ENCODE peak calls at places on chromosomes 12 and 14, in five cellular contexts. One of them, this sample, is unnamed.

GRCh38 chr14:34707722-34708121 is 6.7 kb downstream of the CFL2 start:
- DNase-seq in neuronal stem cell: no peak
- DNase-seq in H1: no peak
- DNase-seq in H9: no peak
- DNase-seq in mesenchymal stem cell: no peak
- DNase-seq in this sample: no peak

GRCh38 chr12:53719649-53720048 is 7.6 kb downstream of the CALCOCO1 start:
- DNase-seq in neuronal stem cell: no peak
- DNase-seq in mesenchymal stem cell: no peak
- DNase-seq in H1: no peak
- DNase-seq in H9: peak; percentile 72
- DNase-seq in this sample: peak; percentile 25

GRCh38 chr14:104213301-104214034 is 75.1 kb downstream of the KIF26A start:
- DNase-seq in mesenchymal stem cell: no peak
- DNase-seq in H9: no peak
- DNase-seq in H1: no peak
- DNase-seq in neuronal stem cell: no peak
- DNase-seq in this sample: no peak

GRCh38 chr12:47610847-47611246 is 95.0 kb downstream of the RPAP3 start:
- DNase-seq in H9: no peak
- DNase-seq in neuronal stem cell: no peak
- DNase-seq in mesenchymal stem cell: no peak
- DNase-seq in H1: no peak
- DNase-seq in this sample: no peak

GRCh38 chr12:43105426-43105981 is 446.5 kb downstream of the ADAMTS20 start:
- DNase-seq in H1: no peak
- DNase-seq in mesenchymal stem cell: no peak
- DNase-seq in neuronal stem cell: no peak
- DNase-seq in H9: no peak
- DNase-seq in this sample: no peak

GRCh38 chr12:6132496-6132895 is 8.0 kb upstream of the VWF start:
- DNase-seq in H9: no peak
- DNase-seq in H1: no peak
- DNase-seq in neuronal stem cell: no peak
- DNase-seq in mesenchymal stem cell: no peak
- DNase-seq in this sample: no peak

GRCh38 chr14:78227466-78228077 is 57.4 kb downstream of the NRXN3 start:
- DNase-seq in H9: no peak
- DNase-seq in neuronal stem cell: no peak
- DNase-seq in mesenchymal stem cell: no peak
- DNase-seq in H1: no peak
- DNase-seq in this sample: no peak

GRCh38 chr14:96284008-96284407 is 28.0 kb downstream of the BDKRB1 start:
- DNase-seq in neuronal stem cell: no peak
- DNase-seq in H9: no peak
- DNase-seq in H1: no peak
- DNase-seq in mesenchymal stem cell: no peak
- DNase-seq in this sample: no peak

GRCh38 chr14:80764496-80764895 is 177.0 kb downstream of the CEP128 start:
- DNase-seq in H1: no peak
- DNase-seq in neuronal stem cell: no peak
- DNase-seq in H9: no peak
- DNase-seq in mesenchymal stem cell: no peak
- DNase-seq in this sample: no peak

GRCh38 chr14:50619569-50620141 is 48.5 kb downstream of the SAV1 start:
- DNase-seq in H9: no peak
- DNase-seq in H1: no peak
- DNase-seq in neuronal stem cell: no peak
- DNase-seq in mesenchymal stem cell: peak; percentile 56
- DNase-seq in this sample: peak; percentile 2

GRCh38 chr14:75441731-75442130 is 13.9 kb downstream of the JDP2 start:
- DNase-seq in mesenchymal stem cell: no peak
- DNase-seq in H1: no peak
- DNase-seq in neuronal stem cell: no peak
- DNase-seq in H9: peak; percentile 20
- DNase-seq in this sample: no peak

GRCh38 chr14:50335989-50336391 is 23.9 kb downstream of the DMAC2L start:
- DNase-seq in H1: no peak
- DNase-seq in neuronal stem cell: no peak
- DNase-seq in mesenchymal stem cell: peak; percentile 60
- DNase-seq in H9: no peak
- DNase-seq in this sample: no peak

GRCh38 chr14:100374270-100374669 is 51.1 kb downstream of the SLC25A47 start:
- DNase-seq in mesenchymal stem cell: no peak
- DNase-seq in H1: no peak
- DNase-seq in neuronal stem cell: no peak
- DNase-seq in H9: no peak
- DNase-seq in this sample: no peak

GRCh38 chr12:88416786-88417185 is 163.5 kb downstream of the KITLG start:
- DNase-seq in neuronal stem cell: no peak
- DNase-seq in mesenchymal stem cell: no peak
- DNase-seq in H1: no peak
- DNase-seq in H9: no peak
- DNase-seq in this sample: no peak

GRCh38 chr12:55723516-55724225 is 3.5 kb downstream of the RDH5 start:
- DNase-seq in H1: no peak
- DNase-seq in mesenchymal stem cell: no peak
- DNase-seq in H9: peak; percentile 28
- DNase-seq in neuronal stem cell: no peak
- DNase-seq in this sample: no peak

GRCh38 chr12:53221203-53222076 is 10.6 kb downstream of the RARG start:
- DNase-seq in H1: no peak
- DNase-seq in neuronal stem cell: peak; percentile 78
- DNase-seq in mesenchymal stem cell: peak; percentile 78
- DNase-seq in H9: peak; percentile 93
- DNase-seq in this sample: peak; percentile 47

GRCh38 chr14:95490727-95491451 is 25.6 kb downstream of the SYNE3 start:
- DNase-seq in H9: no peak
- DNase-seq in H1: no peak
- DNase-seq in neuronal stem cell: no peak
- DNase-seq in mesenchymal stem cell: no peak
- DNase-seq in this sample: no peak

GRCh38 chr12:7460375-7461259 is 16.7 kb upstream of the CD163L1 start:
- DNase-seq in neuronal stem cell: peak; percentile 59
- DNase-seq in H9: peak; percentile 76
- DNase-seq in H1: peak; percentile 53
- DNase-seq in mesenchymal stem cell: peak; percentile 53
- DNase-seq in this sample: peak; percentile 47

GRCh38 chr12:66709893-66710292 is 31.0 kb upstream of the GRIP1 start:
- DNase-seq in neuronal stem cell: no peak
- DNase-seq in mesenchymal stem cell: no peak
- DNase-seq in H9: no peak
- DNase-seq in H1: no peak
- DNase-seq in this sample: no peak

GRCh38 chr12:2582631-2583616 is 211.8 kb upstream of the FKBP4 start:
- DNase-seq in neuronal stem cell: peak; percentile 60
- DNase-seq in H1: peak; percentile 23
- DNase-seq in H9: peak; percentile 82
- DNase-seq in mesenchymal stem cell: peak; percentile 50
- DNase-seq in this sample: peak; percentile 47

GRCh38 chr12:57130941-57131340 is 2.7 kb downstream of the LRP1 start:
- DNase-seq in H1: no peak
- DNase-seq in neuronal stem cell: no peak
- DNase-seq in H9: no peak
- DNase-seq in mesenchymal stem cell: no peak
- DNase-seq in this sample: no peak

GRCh38 chr12:14743061-14743460 is 46.7 kb upstream of the GUCY2C start:
- DNase-seq in mesenchymal stem cell: no peak
- DNase-seq in H9: no peak
- DNase-seq in H1: no peak
- DNase-seq in neuronal stem cell: no peak
- DNase-seq in this sample: no peak

GRCh38 chr14:50061664-50062437 is 54.5 kb downstream of the VCPKMT start:
- DNase-seq in neuronal stem cell: no peak
- DNase-seq in mesenchymal stem cell: peak; percentile 78
- DNase-seq in H9: no peak
- DNase-seq in H1: no peak
- DNase-seq in this sample: no peak

GRCh38 chr14:89856871-89857345 is 97.6 kb downstream of the EFCAB11 start:
- DNase-seq in H9: no peak
- DNase-seq in mesenchymal stem cell: peak; percentile 9
- DNase-seq in H1: no peak
- DNase-seq in neuronal stem cell: no peak
- DNase-seq in this sample: no peak

GRCh38 chr14:70748422-70748821 is 60.9 kb downstream of the MAP3K9 start:
- DNase-seq in H1: no peak
- DNase-seq in mesenchymal stem cell: no peak
- DNase-seq in neuronal stem cell: no peak
- DNase-seq in H9: no peak
- DNase-seq in this sample: no peak

GRCh38 chr14:34501004-34501580 is 38.4 kb downstream of the EAPP start:
- DNase-seq in mesenchymal stem cell: no peak
- DNase-seq in H9: no peak
- DNase-seq in neuronal stem cell: no peak
- DNase-seq in H1: no peak
- DNase-seq in this sample: no peak

GRCh38 chr12:11822071-11822818 is 172.8 kb downstream of the ETV6 start:
- DNase-seq in H1: no peak
- DNase-seq in mesenchymal stem cell: peak; percentile 59
- DNase-seq in H9: no peak
- DNase-seq in neuronal stem cell: peak; percentile 50
- DNase-seq in this sample: no peak

GRCh38 chr12:111664961-111665865 is 20.5 kb downstream of the BRAP start:
- DNase-seq in neuronal stem cell: no peak
- DNase-seq in H1: no peak
- DNase-seq in mesenchymal stem cell: no peak
- DNase-seq in H9: no peak
- DNase-seq in this sample: peak; percentile 59

GRCh38 chr12:3600039-3600720 is 109.2 kb downstream of the PRMT8 start:
- DNase-seq in neuronal stem cell: no peak
- DNase-seq in mesenchymal stem cell: no peak
- DNase-seq in H9: peak; percentile 54
- DNase-seq in H1: no peak
- DNase-seq in this sample: peak; percentile 86

GRCh38 chr12:25689996-25690501 is 137.0 kb upstream of the LMNTD1 start:
- DNase-seq in neuronal stem cell: no peak
- DNase-seq in mesenchymal stem cell: no peak
- DNase-seq in H1: no peak
- DNase-seq in H9: no peak
- DNase-seq in this sample: no peak

GRCh38 chr12:31518680-31519227 is 72.2 kb downstream of the DENND5B start:
- DNase-seq in H9: peak; percentile 63
- DNase-seq in neuronal stem cell: peak; percentile 29
- DNase-seq in mesenchymal stem cell: peak; percentile 97
- DNase-seq in H1: peak; percentile 64
- DNase-seq in this sample: peak; percentile 67

GRCh38 chr14:74500417-74501134 is 7.0 kb downstream of the ISCA2 start:
- DNase-seq in mesenchymal stem cell: no peak
- DNase-seq in H9: peak; percentile 86
- DNase-seq in H1: no peak
- DNase-seq in neuronal stem cell: peak; percentile 54
- DNase-seq in this sample: no peak

GRCh38 chr12:121789800-121790748 is 3.4 kb downstream of the RHOF start:
- DNase-seq in H1: no peak
- DNase-seq in H9: no peak
- DNase-seq in neuronal stem cell: no peak
- DNase-seq in mesenchymal stem cell: peak; percentile 46
- DNase-seq in this sample: peak; percentile 71

GRCh38 chr12:103495783-103496456 is at the start of gene C12orf42:
- DNase-seq in H9: peak; percentile 73
- DNase-seq in mesenchymal stem cell: peak; percentile 11
- DNase-seq in neuronal stem cell: peak; percentile 59
- DNase-seq in H1: no peak
- DNase-seq in this sample: no peak

GRCh38 chr14:101627913-101628257 is 66.6 kb downstream of the DIO3 start:
- DNase-seq in H1: no peak
- DNase-seq in neuronal stem cell: no peak
- DNase-seq in H9: no peak
- DNase-seq in mesenchymal stem cell: no peak
- DNase-seq in this sample: no peak

DNA sequence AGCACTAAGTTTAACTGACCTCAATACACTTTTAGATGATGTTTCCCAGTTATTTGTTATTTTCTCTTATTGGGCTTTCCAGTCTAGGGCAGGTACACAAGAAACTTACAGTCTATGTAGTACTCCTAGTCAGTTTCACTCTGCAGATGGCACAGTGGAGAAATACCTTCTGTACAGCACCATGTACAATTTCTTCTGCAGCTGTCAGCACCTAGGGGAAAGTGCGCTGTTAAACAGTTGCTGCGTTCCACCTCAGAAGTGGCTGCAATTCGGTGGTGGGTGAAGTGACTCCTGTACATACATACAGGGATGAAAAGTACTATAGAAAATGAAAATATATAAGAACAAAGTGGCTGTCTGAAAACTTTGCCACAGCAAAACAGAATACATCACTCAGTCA is 48.3 kb downstream of the NOVA1 start:
- DNase-seq in H1: no peak
- DNase-seq in neuronal stem cell: no peak
- DNase-seq in H9: no peak
- DNase-seq in mesenchymal stem cell: no peak
- DNase-seq in this sample: no peak
- H2BK12ac ChIP-seq in H1: no peak overlapping the region
- H2BK12ac ChIP-seq in neuronal stem cell: no peak overlapping the region
- H2BK12ac ChIP-seq in H9: no peak overlapping the region
- H2BK12ac ChIP-seq in mesenchymal stem cell: no peak overlapping the region
- H2BK12ac ChIP-seq in this sample: no peak overlapping the region

GRCh38 chr12:122961551-122962329 is 4.5 kb downstream of the ABCB9 start:
- DNase-seq in H1: no peak
- DNase-seq in neuronal stem cell: no peak
- DNase-seq in H9: no peak
- DNase-seq in mesenchymal stem cell: no peak
- DNase-seq in this sample: no peak
- H2BK12ac ChIP-seq in H1: no peak overlapping the region
- H2BK12ac ChIP-seq in neuronal stem cell: no peak overlapping the region
- H2BK12ac ChIP-seq in H9: no peak overlapping the region
- H2BK12ac ChIP-seq in mesenchymal stem cell: no peak overlapping the region
- H2BK12ac ChIP-seq in this sample: no peak overlapping the region

DNA sequence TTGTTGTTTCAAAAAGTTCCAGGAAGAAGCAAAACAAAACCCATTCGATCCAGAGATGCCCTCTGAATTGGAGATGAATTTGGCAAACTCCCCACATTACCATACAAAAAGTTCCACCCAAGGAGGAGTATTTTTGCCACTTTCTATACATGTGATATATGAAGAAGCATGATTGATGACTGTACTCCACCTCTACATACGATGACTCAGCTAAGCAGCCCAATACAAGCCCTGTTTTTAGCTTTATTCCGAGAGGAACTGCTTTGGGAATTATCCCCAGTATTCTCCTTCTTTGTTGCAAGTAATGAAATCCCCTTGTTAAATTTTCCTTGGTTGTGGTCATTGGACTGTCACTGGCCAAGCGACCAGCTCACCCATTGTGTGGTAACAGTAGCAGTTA is 11.4 kb downstream of the TMEM253 start:
- DNase-seq in mesenchymal stem cell: no peak
- DNase-seq in H9: no peak
- DNase-seq in H1: no peak
- DNase-seq in neuronal stem cell: no peak
- DNase-seq in this sample: no peak
- H2BK12ac ChIP-seq in mesenchymal stem cell: no peak overlapping the region
- H2BK12ac ChIP-seq in H9: no peak overlapping the region
- H2BK12ac ChIP-seq in H1: no peak overlapping the region
- H2BK12ac ChIP-seq in neuronal stem cell: no peak overlapping the region
- H2BK12ac ChIP-seq in this sample: no peak overlapping the region

GRCh38 chr14:92380131-92380530 is 57.2 kb downstream of the SLC24A4 start:
- DNase-seq in H1: no peak
- DNase-seq in neuronal stem cell: no peak
- DNase-seq in mesenchymal stem cell: no peak
- DNase-seq in H9: no peak
- DNase-seq in this sample: no peak
- H2BK12ac ChIP-seq in H1: no peak overlapping the region
- H2BK12ac ChIP-seq in neuronal stem cell: no peak overlapping the region
- H2BK12ac ChIP-seq in mesenchymal stem cell: no peak overlapping the region
- H2BK12ac ChIP-seq in H9: no peak overlapping the region
- H2BK12ac ChIP-seq in this sample: no peak overlapping the region

GRCh38 chr12:108218911-108219310 is 89.8 kb downstream of the WSCD2 start:
- DNase-seq in neuronal stem cell: no peak
- DNase-seq in H9: no peak
- DNase-seq in H1: no peak
- DNase-seq in mesenchymal stem cell: no peak
- DNase-seq in this sample: no peak
- H2BK12ac ChIP-seq in neuronal stem cell: no peak overlapping the region
- H2BK12ac ChIP-seq in H9: no peak overlapping the region
- H2BK12ac ChIP-seq in H1: no peak overlapping the region
- H2BK12ac ChIP-seq in mesenchymal stem cell: no peak overlapping the region
- H2BK12ac ChIP-seq in this sample: no peak overlapping the region